ENCODE peak calls at places on chromosome 1, in five cellular contexts. E is neural progenitor cell, U is AG20443, W is GM13976, Z is stromal cell of bone marrow. N is an unnamed sample.

GRCh38 chr1:233606813-233607212 is 7.1 kb upstream of the KCNK1 start:
- DNase-seq in E (no peak), U (no peak), W (no peak), Z (no peak), N (no peak)

GRCh38 chr1:230977781-230978490 is 725 bp downstream of the TTC13 start:
- DNase-seq in E (peak; percentile 66), U (peak; percentile 40), W (peak; percentile 41), Z (no peak), N (no peak)

GRCh38 chr1:226524547-226524946 is 24.0 kb upstream of the STUM start:
- DNase-seq in E (no peak), U (no peak), W (no peak), Z (no peak), N (no peak)

GRCh38 chr1:237748192-237748591 is 142.5 kb downstream of the ZP4 start:
- DNase-seq in E (no peak), U (no peak), W (no peak), Z (no peak), N (no peak)

GRCh38 chr1:12157366-12158231 is 9.2 kb upstream of the TNFRSF1B start:
- DNase-seq in E (no peak), U (no peak), W (peak; percentile 74), Z (no peak), N (no peak)

GRCh38 chr1:77056525-77056924 is 162.7 kb downstream of the PIGK start:
- DNase-seq in E (no peak), U (no peak), W (no peak), Z (no peak), N (peak; percentile 23)

GRCh38 chr1:84698718-84699117 is 8.5 kb upstream of the SSX2IP start:
- DNase-seq in E (no peak), U (peak; percentile 78), W (no peak), Z (peak; percentile 89), N (peak; percentile 84)

GRCh38 chr1:25858494-25858893 is 763 bp downstream of the AUNIP start:
- DNase-seq in E (no peak), U (no peak), W (peak; percentile 24), Z (no peak), N (no peak)

GRCh38 chr1:51535006-51535592 is 16.0 kb upstream of the EPS15 start:
- DNase-seq in E (peak; percentile 48), U (peak; percentile 82), W (no peak), Z (peak; percentile 76), N (peak; percentile 78)

GRCh38 chr1:189983156-189983555 is 494.5 kb downstream of the BRINP3 start:
- DNase-seq in E (no peak), U (no peak), W (no peak), Z (no peak), N (no peak)

GRCh38 chr1:53061859-53062714 is at the start of gene PODN:
- DNase-seq in E (peak; percentile 64), U (peak; percentile 86), W (peak; percentile 55), Z (no peak), N (peak; percentile 48)

GRCh38 chr1:245154429-245155185 is at the start of gene KIF26B:
- DNase-seq in E (peak; percentile 65), U (peak; percentile 70), W (peak; percentile 64), Z (no peak), N (peak; percentile 64)

N was measured in AG10803.